ENCODE peak calls at places on chromosome 5, in eight cellular contexts. G is M059J; T is osteocyte; A is head of caudate nucleus; J is GM03348; K is stimulated activated CD4-positive, alpha-beta T cell treated with anti-CD3 and anti-CD28 coated beads, Interleukin-15, amount 100 ng/mL, for 1 hour; C is DMS 273 treated with DMSO at 0.1 percent for 48 hours; M is brain microvascular endothelial cell. P is an unnamed sample.

GRCh38 chr5:135194573-135195266 is 160.7 kb upstream of the PITX1 start:
- DNase-seq in G (peak), T (no peak), A (no peak), J (peak), K (no peak), C (no peak), M (no peak), P (no peak)

GRCh38 chr5:97375959-97376358 is 192.9 kb upstream of the RIOK2 start:
- DNase-seq in G (no peak), T (no peak), A (no peak), J (no peak), K (no peak), C (no peak), M (no peak), P (peak)

GRCh38 chr5:21680661-21681060 is 1172.5 kb downstream of the CDH12 start:
- DNase-seq in G (peak), T (no peak), A (no peak), J (no peak), K (no peak), C (no peak), M (no peak), P (peak)

GRCh38 chr5:172699999-172700685 is 59.1 kb downstream of the NEURL1B start:
- DNase-seq in G (no peak), T (no peak), A (no peak), J (no peak), K (no peak), C (no peak), M (no peak), P (no peak)

GRCh38 chr5:160456778-160457177 is 35.1 kb downstream of the PTTG1 start:
- DNase-seq in G (no peak), T (no peak), A (no peak), J (no peak), K (no peak), C (no peak), M (no peak), P (no peak)

GRCh38 chr5:73638344-73639095 is 12.5 kb downstream of the ARHGEF28 start:
- DNase-seq in G (peak), T (no peak), A (no peak), J (peak), K (no peak), C (no peak), M (peak), P (peak)

GRCh38 chr5:180201051-180201987 is 7.7 kb downstream of the RASGEF1C start:
- DNase-seq in G (peak), T (peak), A (no peak), J (no peak), K (no peak), C (no peak), M (no peak), P (no peak)

GRCh38 chr5:30387974-30388632 is 805.4 kb upstream of the CDH6 start:
- DNase-seq in G (no peak), T (no peak), A (no peak), J (no peak), K (no peak), C (no peak), M (no peak), P (no peak)

GRCh38 chr5:56358703-56359428 is 125.7 kb upstream of the ANKRD55 start:
- DNase-seq in G (peak), T (no peak), A (no peak), J (peak), K (no peak), C (no peak), M (peak), P (peak)

GRCh38 chr5:172905771-172906170 is 53.5 kb upstream of the RPL26L1 start:
- DNase-seq in G (no peak), T (no peak), A (no peak), J (no peak), K (no peak), C (no peak), M (no peak), P (peak)

GRCh38 chr5:10420468-10420867 is 21.2 kb upstream of the ROPN1L start:
- DNase-seq in G (no peak), T (no peak), A (no peak), J (no peak), K (no peak), C (no peak), M (no peak), P (no peak)

GRCh38 chr5:42851441-42851840 is 39.7 kb upstream of the SELENOP start:
- DNase-seq in G (peak), T (no peak), A (no peak), J (no peak), K (no peak), C (no peak), M (no peak), P (peak)